ENCODE peak calls at places on chromosomes 11 and 22, in four cellular contexts. S, A, N and H are unnamed samples.
A peak's percentile ranks its signal among the peaks of the same experiment; 100 is the strongest.

GRCh38 chr11:65415499-65416340 is 6.9 kb upstream of the NEAT1 start:
- DNase-seq in S (no peak), A (no peak), N (no peak), H (no peak)

GRCh38 chr22:29225422-29226090 is 19.9 kb downstream of the EMID1 start:
- DNase-seq in S (no peak), A (no peak), N (peak; percentile 25), H (no peak)

GRCh38 chr11:46270707-46271106 is 6.8 kb upstream of the CREB3L1 start:
- DNase-seq in S (no peak), A (no peak), N (no peak), H (no peak)

GRCh38 chr11:126345759-126346585 is 9.5 kb upstream of the ST3GAL4 start:
- DNase-seq in S (peak; percentile 25), A (no peak), N (peak; percentile 76), H (no peak)

GRCh38 chr22:33382427-33382826 is 324.2 kb upstream of the SYN3 start:
- DNase-seq in S (no peak), A (no peak), N (no peak), H (no peak)

GRCh38 chr22:27804683-27805297 is 3.2 kb upstream of the MN1 start:
- DNase-seq in S (peak; percentile 51), A (peak; percentile 16), N (peak; percentile 86), H (peak; percentile 34)

GRCh38 chr11:2581931-2582435 is 117.8 kb downstream of the KCNQ1OT1 start:
- DNase-seq in S (no peak), A (no peak), N (no peak), H (no peak)

GRCh38 chr22:47400701-47401591 is 638.5 kb downstream of the TBC1D22A start:
- DNase-seq in S (no peak), A (no peak), N (no peak), H (no peak)

GRCh38 chr11:38131535-38131934 is 1533.5 kb upstream of the RAG2 start:
- DNase-seq in S (no peak), A (no peak), N (no peak), H (no peak)